ENCODE peak calls at places on chromosomes 16 and 17, in ten cellular contexts. One of them, this sample, is unnamed.

GRCh38 chr17:38798614-38799500 is 499 bp downstream of the PIP4K2B start:
- DNase-seq in stomach: peak
- DNase-seq in heart right ventricle: peak
- DNase-seq in bronchial epithelial cell: no peak
- DNase-seq in ovary: no peak
- DNase-seq in AG10803: peak
- DNase-seq in A549: peak
- DNase-seq in right atrium auricular region: peak
- DNase-seq in upper lobe of right lung: no peak
- DNase-seq in astrocyte: peak
- DNase-seq in this sample: peak

GRCh38 chr16:89224665-89225064 is 7.2 kb downstream of the ZNF778 start:
- DNase-seq in ovary: no peak
- DNase-seq in stomach: no peak
- DNase-seq in A549: no peak
- DNase-seq in bronchial epithelial cell: no peak
- DNase-seq in AG10803: no peak
- DNase-seq in right atrium auricular region: no peak
- DNase-seq in upper lobe of right lung: no peak
- DNase-seq in heart right ventricle: no peak
- DNase-seq in astrocyte: no peak
- DNase-seq in this sample: no peak

GRCh38 chr16:48409839-48410610 is 24.8 kb upstream of the SIAH1 start:
- DNase-seq in astrocyte: peak
- DNase-seq in right atrium auricular region: peak
- DNase-seq in A549: peak
- DNase-seq in heart right ventricle: no peak
- DNase-seq in upper lobe of right lung: no peak
- DNase-seq in stomach: peak
- DNase-seq in bronchial epithelial cell: peak
- DNase-seq in AG10803: peak
- DNase-seq in ovary: peak
- DNase-seq in this sample: peak

GRCh38 chr17:81012574-81013447 is 21.2 kb downstream of the CHMP6 start:
- DNase-seq in upper lobe of right lung: peak
- DNase-seq in ovary: no peak
- DNase-seq in A549: no peak
- DNase-seq in right atrium auricular region: no peak
- DNase-seq in astrocyte: no peak
- DNase-seq in stomach: no peak
- DNase-seq in AG10803: no peak
- DNase-seq in heart right ventricle: no peak
- DNase-seq in bronchial epithelial cell: no peak
- DNase-seq in this sample: no peak

GRCh38 chr17:3723556-3724372 is at the start of gene HASPIN:
- DNase-seq in heart right ventricle: peak
- DNase-seq in AG10803: peak
- DNase-seq in A549: peak
- DNase-seq in bronchial epithelial cell: peak
- DNase-seq in astrocyte: peak
- DNase-seq in right atrium auricular region: peak
- DNase-seq in stomach: peak
- DNase-seq in upper lobe of right lung: peak
- DNase-seq in ovary: peak
- DNase-seq in this sample: peak

GRCh38 chr17:76612465-76612864 is 26.8 kb upstream of the ST6GALNAC2 start:
- DNase-seq in AG10803: no peak
- DNase-seq in upper lobe of right lung: no peak
- DNase-seq in astrocyte: no peak
- DNase-seq in bronchial epithelial cell: no peak
- DNase-seq in right atrium auricular region: no peak
- DNase-seq in ovary: no peak
- DNase-seq in heart right ventricle: no peak
- DNase-seq in stomach: no peak
- DNase-seq in A549: no peak
- DNase-seq in this sample: no peak

GRCh38 chr17:27776882-27777624 is 23.3 kb downstream of the NOS2 start:
- DNase-seq in heart right ventricle: no peak
- DNase-seq in stomach: no peak
- DNase-seq in astrocyte: no peak
- DNase-seq in bronchial epithelial cell: no peak
- DNase-seq in A549: no peak
- DNase-seq in AG10803: no peak
- DNase-seq in right atrium auricular region: no peak
- DNase-seq in ovary: no peak
- DNase-seq in upper lobe of right lung: no peak
- DNase-seq in this sample: no peak

GRCh38 chr17:81148986-81149533 is 16.2 kb upstream of the PVALEF start:
- DNase-seq in astrocyte: no peak
- DNase-seq in bronchial epithelial cell: no peak
- DNase-seq in stomach: no peak
- DNase-seq in heart right ventricle: no peak
- DNase-seq in AG10803: no peak
- DNase-seq in A549: no peak
- DNase-seq in right atrium auricular region: no peak
- DNase-seq in upper lobe of right lung: no peak
- DNase-seq in ovary: no peak
- DNase-seq in this sample: no peak

GRCh38 chr17:7561589-7562207 is at the start of gene SENP3:
- DNase-seq in AG10803: peak
- DNase-seq in astrocyte: peak
- DNase-seq in upper lobe of right lung: peak
- DNase-seq in stomach: peak
- DNase-seq in ovary: peak
- DNase-seq in right atrium auricular region: peak
- DNase-seq in A549: peak
- DNase-seq in heart right ventricle: peak
- DNase-seq in bronchial epithelial cell: peak
- DNase-seq in this sample: peak

GRCh38 chr17:72598705-72599104 is 477.9 kb downstream of the SOX9 start:
- DNase-seq in heart right ventricle: no peak
- DNase-seq in stomach: no peak
- DNase-seq in bronchial epithelial cell: no peak
- DNase-seq in upper lobe of right lung: no peak
- DNase-seq in astrocyte: no peak
- DNase-seq in ovary: no peak
- DNase-seq in right atrium auricular region: no peak
- DNase-seq in A549: no peak
- DNase-seq in AG10803: no peak
- DNase-seq in this sample: no peak

GRCh38 chr17:17042851-17043667 is 802 bp downstream of the MPRIP start:
- DNase-seq in right atrium auricular region: no peak
- DNase-seq in stomach: no peak
- DNase-seq in bronchial epithelial cell: peak
- DNase-seq in ovary: peak
- DNase-seq in upper lobe of right lung: peak
- DNase-seq in A549: no peak
- DNase-seq in astrocyte: no peak
- DNase-seq in heart right ventricle: peak
- DNase-seq in AG10803: peak
- DNase-seq in this sample: peak

GRCh38 chr16:84471966-84472365 is 32.5 kb downstream of the MEAK7 start:
- DNase-seq in ovary: no peak
- DNase-seq in stomach: peak
- DNase-seq in upper lobe of right lung: peak
- DNase-seq in A549: no peak
- DNase-seq in right atrium auricular region: no peak
- DNase-seq in bronchial epithelial cell: no peak
- DNase-seq in heart right ventricle: no peak
- DNase-seq in astrocyte: no peak
- DNase-seq in AG10803: no peak
- DNase-seq in this sample: no peak

GRCh38 chr17:21374455-21375161 is 1.5 kb upstream of the KCNJ12 start:
- DNase-seq in heart right ventricle: no peak
- DNase-seq in AG10803: no peak
- DNase-seq in upper lobe of right lung: no peak
- DNase-seq in bronchial epithelial cell: no peak
- DNase-seq in stomach: no peak
- DNase-seq in right atrium auricular region: no peak
- DNase-seq in ovary: no peak
- DNase-seq in A549: peak
- DNase-seq in astrocyte: no peak
- DNase-seq in this sample: no peak

GRCh38 chr17:64781013-64781392 is 118.9 kb upstream of the SMURF2 start:
- DNase-seq in bronchial epithelial cell: no peak
- DNase-seq in right atrium auricular region: no peak
- DNase-seq in ovary: no peak
- DNase-seq in stomach: no peak
- DNase-seq in upper lobe of right lung: peak
- DNase-seq in astrocyte: no peak
- DNase-seq in A549: no peak
- DNase-seq in AG10803: no peak
- DNase-seq in heart right ventricle: no peak
- DNase-seq in this sample: no peak

GRCh38 chr16:72013888-72014538 is 5.5 kb downstream of the DHODH start:
- DNase-seq in stomach: no peak
- DNase-seq in A549: no peak
- DNase-seq in upper lobe of right lung: no peak
- DNase-seq in ovary: peak
- DNase-seq in bronchial epithelial cell: no peak
- DNase-seq in heart right ventricle: peak
- DNase-seq in right atrium auricular region: no peak
- DNase-seq in AG10803: no peak
- DNase-seq in astrocyte: peak
- DNase-seq in this sample: peak

GRCh38 chr17:76272541-76273434 is 7.6 kb downstream of the UBALD2 start:
- DNase-seq in upper lobe of right lung: no peak
- DNase-seq in A549: no peak
- DNase-seq in AG10803: no peak
- DNase-seq in heart right ventricle: no peak
- DNase-seq in right atrium auricular region: no peak
- DNase-seq in astrocyte: no peak
- DNase-seq in bronchial epithelial cell: no peak
- DNase-seq in stomach: no peak
- DNase-seq in ovary: no peak
- DNase-seq in this sample: no peak

GRCh38 chr16:85545227-85545818 is 67.8 kb upstream of the GSE1 start:
- DNase-seq in stomach: no peak
- DNase-seq in AG10803: no peak
- DNase-seq in astrocyte: no peak
- DNase-seq in upper lobe of right lung: no peak
- DNase-seq in ovary: no peak
- DNase-seq in A549: no peak
- DNase-seq in heart right ventricle: no peak
- DNase-seq in right atrium auricular region: no peak
- DNase-seq in bronchial epithelial cell: no peak
- DNase-seq in this sample: no peak

GRCh38 chr16:4261557-4262172 is 11.2 kb downstream of the TFAP4 start:
- DNase-seq in AG10803: peak
- DNase-seq in heart right ventricle: no peak
- DNase-seq in ovary: peak
- DNase-seq in bronchial epithelial cell: no peak
- DNase-seq in A549: peak
- DNase-seq in right atrium auricular region: no peak
- DNase-seq in stomach: no peak
- DNase-seq in upper lobe of right lung: no peak
- DNase-seq in astrocyte: peak
- DNase-seq in this sample: peak

GRCh38 chr16:82857693-82858337 is 231.0 kb downstream of the CDH13 start:
- DNase-seq in heart right ventricle: no peak
- DNase-seq in astrocyte: no peak
- DNase-seq in AG10803: no peak
- DNase-seq in stomach: no peak
- DNase-seq in upper lobe of right lung: no peak
- DNase-seq in bronchial epithelial cell: no peak
- DNase-seq in right atrium auricular region: no peak
- DNase-seq in A549: no peak
- DNase-seq in ovary: no peak
- DNase-seq in this sample: no peak
- TF ChIP-seq CTCF in heart right ventricle: no peak
- TF ChIP-seq CTCF in astrocyte: no peak
- TF ChIP-seq CTCF in AG10803: no peak
- TF ChIP-seq CTCF in stomach: no peak
- TF ChIP-seq CTCF in upper lobe of right lung: no peak
- TF ChIP-seq CTCF in bronchial epithelial cell: no peak
- TF ChIP-seq CTCF in right atrium auricular region: no peak
- TF ChIP-seq CTCF in A549: no peak
- TF ChIP-seq CTCF in ovary: no peak
- TF ChIP-seq CTCF in this sample: no peak

DNA sequence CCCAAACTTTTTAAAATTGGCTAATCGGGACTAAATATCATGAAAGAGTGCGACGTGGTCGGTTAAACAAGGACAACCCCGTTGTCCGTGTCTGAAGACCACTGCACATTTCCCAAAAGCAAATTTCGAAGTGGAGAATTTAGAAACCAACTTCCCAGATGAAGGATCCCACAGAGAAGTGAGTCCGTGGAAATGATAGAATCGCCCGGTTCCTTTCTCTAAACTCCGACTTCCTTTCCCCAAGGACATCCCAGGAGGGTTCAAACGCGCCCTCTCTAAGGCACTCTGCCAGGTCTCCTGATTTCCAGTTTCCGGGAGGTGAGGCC is 1.2 kb upstream of the MMP15 start:
- DNase-seq in bronchial epithelial cell: no peak
- DNase-seq in A549: no peak
- DNase-seq in heart right ventricle: no peak
- DNase-seq in upper lobe of right lung: no peak
- DNase-seq in ovary: no peak
- DNase-seq in right atrium auricular region: no peak
- DNase-seq in astrocyte: no peak
- DNase-seq in stomach: no peak
- DNase-seq in AG10803: no peak
- DNase-seq in this sample: no peak
- H3K4me3 ChIP-seq in bronchial epithelial cell: peak
- H3K4me3 ChIP-seq in A549: no peak
- H3K4me3 ChIP-seq in heart right ventricle: peak
- H3K4me3 ChIP-seq in upper lobe of right lung: peak
- H3K4me3 ChIP-seq in ovary: no peak
- H3K4me3 ChIP-seq in right atrium auricular region: peak
- H3K4me3 ChIP-seq in astrocyte: peak
- H3K4me3 ChIP-seq in stomach: peak
- H3K4me3 ChIP-seq in AG10803: no peak
- H3K4me3 ChIP-seq in this sample: no peak

GRCh38 chr17:43171761-43172487 is 910 bp downstream of the NBR1 start:
- DNase-seq in A549: peak
- DNase-seq in bronchial epithelial cell: peak
- DNase-seq in astrocyte: peak
- DNase-seq in AG10803: peak
- DNase-seq in stomach: no peak
- DNase-seq in heart right ventricle: peak
- DNase-seq in upper lobe of right lung: no peak
- DNase-seq in right atrium auricular region: peak
- DNase-seq in ovary: peak
- DNase-seq in this sample: peak
- TF ChIP-seq CTCF in A549: peak
- TF ChIP-seq CTCF in bronchial epithelial cell: peak
- TF ChIP-seq CTCF in astrocyte: no peak
- TF ChIP-seq CTCF in AG10803: peak
- TF ChIP-seq CTCF in stomach: no peak
- TF ChIP-seq CTCF in heart right ventricle: no peak
- TF ChIP-seq CTCF in upper lobe of right lung: peak
- TF ChIP-seq CTCF in right atrium auricular region: no peak
- TF ChIP-seq CTCF in ovary: no peak
- TF ChIP-seq CTCF in this sample: peak

DNA sequence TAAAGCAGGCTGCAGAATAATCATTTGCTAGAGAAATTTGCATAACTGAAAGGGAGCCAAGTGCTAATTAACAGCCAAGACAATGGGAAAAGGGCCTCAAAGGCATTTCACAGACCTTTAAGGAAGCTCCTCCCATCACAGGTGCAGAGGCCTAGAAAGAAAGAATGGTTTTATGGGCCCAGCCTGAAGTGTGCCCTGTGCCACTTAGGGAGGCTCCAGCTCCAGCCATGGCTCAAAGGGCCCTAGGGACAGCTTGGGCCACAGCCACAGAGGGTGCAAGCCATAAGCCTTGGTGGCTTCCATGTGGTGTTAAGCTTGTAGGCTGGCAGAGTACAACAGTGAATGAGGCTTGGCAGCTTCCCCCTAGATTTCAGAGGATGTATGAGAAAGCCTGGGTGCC is 50.1 kb downstream of the RNF112 start:
- DNase-seq in heart right ventricle: no peak
- DNase-seq in astrocyte: no peak
- DNase-seq in ovary: no peak
- DNase-seq in bronchial epithelial cell: no peak
- DNase-seq in upper lobe of right lung: no peak
- DNase-seq in A549: no peak
- DNase-seq in stomach: no peak
- DNase-seq in right atrium auricular region: no peak
- DNase-seq in AG10803: no peak
- DNase-seq in this sample: no peak
- H3K4me3 ChIP-seq in heart right ventricle: no peak
- H3K4me3 ChIP-seq in astrocyte: no peak
- H3K4me3 ChIP-seq in ovary: no peak
- H3K4me3 ChIP-seq in bronchial epithelial cell: no peak
- H3K4me3 ChIP-seq in upper lobe of right lung: no peak
- H3K4me3 ChIP-seq in A549: no peak
- H3K4me3 ChIP-seq in stomach: no peak
- H3K4me3 ChIP-seq in right atrium auricular region: no peak
- H3K4me3 ChIP-seq in AG10803: no peak
- H3K4me3 ChIP-seq in this sample: no peak